ENCODE peak calls at places on chromosomes 5 and 9, in five cellular contexts. U, J, B, X and O are unnamed samples.

GRCh38 chr5:73236541-73237128 is 63.6 kb downstream of the TMEM174 start:
- DNase-seq in U (no peak), J (no peak), B (no peak), X (no peak), O (no peak)

GRCh38 chr9:104334549-104334948 is 169.5 kb upstream of the OR13F1 start:
- DNase-seq in U (no peak), J (no peak), B (no peak), X (no peak), O (no peak)

GRCh38 chr5:59458321-59458720 is 435.2 kb downstream of the PDE4D start:
- DNase-seq in U (no peak), J (no peak), B (no peak), X (no peak), O (no peak)

GRCh38 chr9:81729141-81729540 is 39.8 kb upstream of the TLE1 start:
- DNase-seq in U (no peak), J (no peak), B (no peak), X (no peak), O (no peak)

GRCh38 chr9:132800038-132800648 is 77.9 kb downstream of the AK8 start:
- DNase-seq in U (peak), J (peak), B (peak), X (peak), O (peak)

GRCh38 chr5:81800797-81801196 is 49.9 kb upstream of the SSBP2 start:
- DNase-seq in U (no peak), J (no peak), B (no peak), X (no peak), O (peak)

GRCh38 chr5:90477816-90478215 is 3.2 kb downstream of the POLR3G start:
- DNase-seq in U (no peak), J (no peak), B (no peak), X (no peak), O (no peak)

GRCh38 chr5:43110606-43111170 is 10.0 kb upstream of the ZNF131 start:
- DNase-seq in U (no peak), J (no peak), B (no peak), X (no peak), O (no peak)

GRCh38 chr9:68462004-68462775 is 78.5 kb downstream of the TMEM252 start:
- DNase-seq in U (no peak), J (no peak), B (no peak), X (no peak), O (peak)

GRCh38 chr5:10729320-10730133 is 31.5 kb downstream of the DAP start:
- DNase-seq in U (no peak), J (no peak), B (no peak), X (no peak), O (no peak)

GRCh38 chr9:77712533-77713130 is 64.5 kb upstream of the GNA14 start:
- DNase-seq in U (peak), J (peak), B (peak), X (no peak), O (peak)

GRCh38 chr5:163596536-163596935 is 91.1 kb downstream of the MAT2B start:
- DNase-seq in U (no peak), J (no peak), B (no peak), X (no peak), O (no peak)

GRCh38 chr5:173327948-173328895 is at the start of gene STC2:
- DNase-seq in U (peak), J (peak), B (peak), X (no peak), O (peak)

GRCh38 chr9:16282216-16282615 is 588.3 kb downstream of the BNC2 start:
- DNase-seq in U (no peak), J (no peak), B (no peak), X (no peak), O (peak)

GRCh38 chr5:179267071-179267670 is 78.1 kb downstream of the ADAMTS2 start:
- DNase-seq in U (no peak), J (no peak), B (no peak), X (no peak), O (no peak)

GRCh38 chr9:124221685-124222084 is 36.1 kb upstream of the NEK6 start:
- DNase-seq in U (no peak), J (no peak), B (no peak), X (no peak), O (no peak)

GRCh38 chr5:172920447-172920849 is 38.8 kb upstream of the RPL26L1 start:
- DNase-seq in U (no peak), J (peak), B (peak), X (no peak), O (peak)

GRCh38 chr9:23375511-23375910 is 450.5 kb downstream of the ELAVL2 start:
- DNase-seq in U (no peak), J (no peak), B (no peak), X (no peak), O (no peak)

GRCh38 chr5:28862860-28863196 is 1824.4 kb upstream of the CDH9 start:
- DNase-seq in U (no peak), J (no peak), B (no peak), X (no peak), O (no peak)

GRCh38 chr9:129810788-129811187 is 7.8 kb downstream of the TOR1B start:
- DNase-seq in U (no peak), J (no peak), B (no peak), X (no peak), O (no peak)

GRCh38 chr9:90894956-90895687 is 93.5 kb downstream of the SYK start:
- DNase-seq in U (no peak), J (no peak), B (no peak), X (no peak), O (peak)

GRCh38 chr9:33211695-33212393 is 28.1 kb upstream of the SPINK4 start:
- DNase-seq in U (no peak), J (peak), B (no peak), X (no peak), O (peak)

GRCh38 chr5:176155882-176156497 is 82.2 kb upstream of the SIMC1 start:
- DNase-seq in U (no peak), J (no peak), B (no peak), X (no peak), O (no peak)

GRCh38 chr9:137982132-137982666 is 104.6 kb downstream of the CACNA1B start:
- DNase-seq in U (no peak), J (no peak), B (no peak), X (no peak), O (no peak)

GRCh38 chr9:132383462-132383883 is 23.2 kb downstream of the TTF1 start:
- DNase-seq in U (no peak), J (no peak), B (no peak), X (no peak), O (no peak)

GRCh38 chr9:89888233-89888632 is 283.4 kb downstream of the GADD45G start:
- DNase-seq in U (no peak), J (no peak), B (no peak), X (no peak), O (no peak)

GRCh38 chr5:83972236-83972635 is 251.6 kb upstream of the HAPLN1 start:
- DNase-seq in U (no peak), J (peak), B (peak), X (no peak), O (no peak)

GRCh38 chr5:42268630-42269029 is 154.6 kb upstream of the GHR start:
- DNase-seq in U (no peak), J (peak), B (peak), X (no peak), O (no peak)

GRCh38 chr5:175698401-175699115 is 40.7 kb downstream of the HRH2 start:
- DNase-seq in U (no peak), J (no peak), B (no peak), X (no peak), O (no peak)

GRCh38 chr9:35669331-35670145 is 4.2 kb upstream of the CA9 start:
- DNase-seq in U (no peak), J (no peak), B (peak), X (peak), O (peak)